ENCODE peak calls at places on chromosomes 2 and 18, in seven cellular contexts. K is GM12891, I is foreskin fibroblast, X is HEK293T, C is fibroblast of mammary gland, A is NCI-H1105, H is GM10248. D is an unnamed sample.

GRCh38 chr2:240503375-240503774 is 54.4 kb downstream of the ANKMY1 start:
- DNase-seq in X (no peak), I (no peak), H (no peak), K (no peak), C (no peak), A (no peak), D (peak)

GRCh38 chr18:36348331-36348730 is 50.8 kb downstream of the FHOD3 start:
- DNase-seq in C (no peak), I (no peak), X (no peak), K (no peak), A (no peak), H (no peak), D (no peak)

GRCh38 chr2:26696352-26696816 is 3.9 kb downstream of the KCNK3 start:
- DNase-seq in I (peak), H (no peak), C (peak), A (no peak), X (no peak), K (no peak), D (no peak)

GRCh38 chr2:120472031-120472430 is 126.1 kb downstream of the INHBB start:
- DNase-seq in H (no peak), I (no peak), A (no peak), X (no peak), C (no peak), K (no peak), D (no peak)

GRCh38 chr2:46803911-46804670 is 111.5 kb downstream of the MCFD2 start:
- DNase-seq in A (no peak), H (peak), I (peak), C (peak), K (no peak), X (no peak), D (peak)

GRCh38 chr18:75214766-75215515 is 4.3 kb downstream of the TSHZ1 start:
- DNase-seq in C (no peak), I (no peak), K (no peak), H (no peak), X (no peak), A (no peak), D (no peak)

GRCh38 chr2:205682239-205683021 is at the start of gene NRP2:
- DNase-seq in H (peak), C (peak), K (peak), X (peak), I (peak), A (peak), D (peak)

GRCh38 chr18:78896111-78896510 is 83.5 kb upstream of the SALL3 start:
- DNase-seq in X (no peak), I (no peak), H (no peak), K (no peak), A (no peak), C (no peak), D (peak)

GRCh38 chr18:2570772-2571199 is 519 bp downstream of the METTL4 start:
- DNase-seq in C (peak), A (peak), K (peak), H (peak), X (peak), I (peak), D (peak)

GRCh38 chr18:37246779-37247340 is 318.7 kb downstream of the CELF4 start:
- DNase-seq in A (no peak), X (no peak), H (no peak), K (no peak), C (no peak), I (no peak), D (no peak)

GRCh38 chr2:72033636-72034035 is 114.0 kb downstream of the CYP26B1 start:
- DNase-seq in C (peak), A (no peak), I (no peak), X (peak), H (no peak), K (no peak), D (peak)

GRCh38 chr18:77071711-77072292 is 60.8 kb downstream of the MBP start:
- DNase-seq in K (no peak), H (no peak), I (peak), X (no peak), A (no peak), C (peak), D (peak)

D was measured in lower leg skin.